ENCODE peak calls at places on chromosomes 3 and 15, in five cellular contexts. E, W, B, D and T are unnamed samples.

GRCh38 chr3:130729154-130729553 is 17.5 kb downstream of the PIK3R4 start:
- DNase-seq in E (no peak), W (no peak), B (no peak), D (no peak), T (no peak)

GRCh38 chr3:24377218-24377993 is 117.2 kb downstream of the THRB start:
- DNase-seq in E (no peak), W (no peak), B (peak), D (no peak), T (no peak)

GRCh38 chr3:125378762-125379161 is 3.6 kb upstream of the ZNF148 start:
- DNase-seq in E (no peak), W (no peak), B (no peak), D (no peak), T (no peak)

GRCh38 chr3:38421679-38422336 is 31.9 kb upstream of the ACVR2B start:
- DNase-seq in E (no peak), W (no peak), B (no peak), D (no peak), T (no peak)

GRCh38 chr15:40843885-40844542 is at the start of gene SPINT1:
- DNase-seq in E (no peak), W (no peak), B (no peak), D (peak), T (no peak)

GRCh38 chr3:101070260-101071121 is 77.3 kb upstream of the ABI3BP start:
- DNase-seq in E (peak), W (no peak), B (no peak), D (peak), T (peak)

GRCh38 chr3:148625145-148625736 is 72.5 kb upstream of the AGTR1 start:
- DNase-seq in E (no peak), W (no peak), B (no peak), D (no peak), T (no peak)

GRCh38 chr3:15682766-15683165 is 81.2 kb downstream of the BTD start:
- DNase-seq in E (no peak), W (no peak), B (no peak), D (no peak), T (no peak)

GRCh38 chr15:79513916-79514315 is 81.8 kb downstream of the MINAR1 start:
- DNase-seq in E (no peak), W (no peak), B (no peak), D (peak), T (no peak)

GRCh38 chr3:99023590-99024192 is 122.2 kb upstream of the DCBLD2 start:
- DNase-seq in E (no peak), W (peak), B (no peak), D (peak), T (peak)

GRCh38 chr15:42100021-42100800 is 5.8 kb upstream of the PLA2G4D start:
- DNase-seq in E (no peak), W (no peak), B (no peak), D (no peak), T (no peak)

GRCh38 chr15:26656080-26656479 is 116.8 kb downstream of the GABRB3 start:
- DNase-seq in E (no peak), W (no peak), B (no peak), D (no peak), T (no peak)

GRCh38 chr3:128210711-128211110 is 57.4 kb downstream of the EEFSEC start:
- DNase-seq in E (no peak), W (no peak), B (no peak), D (no peak), T (no peak)

GRCh38 chr15:94225616-94226015 is 5.7 kb upstream of the MCTP2 start:
- DNase-seq in E (no peak), W (no peak), B (no peak), D (no peak), T (no peak)

GRCh38 chr15:96916750-96917149 is 586.2 kb downstream of the NR2F2 start:
- DNase-seq in E (no peak), W (no peak), B (no peak), D (no peak), T (no peak)

GRCh38 chr3:144496116-144496835 is 524.7 kb downstream of the DIPK2A start:
- DNase-seq in E (no peak), W (no peak), B (no peak), D (no peak), T (no peak)

GRCh38 chr3:169787791-169788190 is 14.6 kb downstream of the MYNN start:
- DNase-seq in E (no peak), W (no peak), B (no peak), D (no peak), T (no peak)

GRCh38 chr15:84773716-84774115 is 25.3 kb downstream of the ZNF592 start:
- DNase-seq in E (no peak), W (no peak), B (no peak), D (no peak), T (no peak)

GRCh38 chr15:40828447-40829036 is at the start of gene PPP1R14D:
- DNase-seq in E (no peak), W (no peak), B (no peak), D (no peak), T (no peak)

GRCh38 chr3:77426531-77426930 is 386.6 kb downstream of the ROBO2 start:
- DNase-seq in E (no peak), W (no peak), B (no peak), D (no peak), T (no peak)

GRCh38 chr15:69060744-69061143 is 46.2 kb downstream of the NOX5 start:
- DNase-seq in E (no peak), W (no peak), B (no peak), D (no peak), T (no peak)

GRCh38 chr3:39021465-39022274 is 30.1 kb downstream of the SCN11A start:
- DNase-seq in E (no peak), W (no peak), B (no peak), D (peak), T (no peak)

GRCh38 chr3:41200669-41201021 is 1.3 kb downstream of the CTNNB1 start:
- DNase-seq in E (peak), W (no peak), B (peak), D (no peak), T (peak)

GRCh38 chr15:58701376-58701775 is 48.1 kb downstream of the ADAM10 start:
- DNase-seq in E (no peak), W (no peak), B (no peak), D (no peak), T (no peak)

GRCh38 chr15:66734961-66735908 is 33.2 kb downstream of the SMAD6 start:
- DNase-seq in E (no peak), W (no peak), B (no peak), D (no peak), T (no peak)

GRCh38 chr15:71091601-71092000 is 23.7 kb upstream of the THSD4 start:
- DNase-seq in E (no peak), W (no peak), B (no peak), D (no peak), T (no peak)

GRCh38 chr3:59821274-59821673 is 771.4 kb upstream of the CFAP20DC start:
- DNase-seq in E (no peak), W (no peak), B (no peak), D (no peak), T (no peak)

GRCh38 chr3:4351164-4351855 is 48.1 kb downstream of the SETMAR start:
- DNase-seq in E (no peak), W (no peak), B (no peak), D (peak), T (no peak)

GRCh38 chr15:59105839-59106238 is 893 bp downstream of the CCNB2 start:
- DNase-seq in E (no peak), W (peak), B (no peak), D (no peak), T (no peak)

GRCh38 chr15:68223171-68223570 is 6.4 kb downstream of the CLN6 start:
- DNase-seq in E (no peak), W (no peak), B (no peak), D (peak), T (no peak)

GRCh38 chr15:99015677-99016568 is 8.3 kb upstream of the PGPEP1L start:
- DNase-seq in E (no peak), W (no peak), B (no peak), D (no peak), T (peak)

GRCh38 chr3:170876537-170876936 is 6.5 kb upstream of the RPL22L1 start:
- DNase-seq in E (no peak), W (no peak), B (no peak), D (no peak), T (no peak)

GRCh38 chr15:40511093-40511471 is 40.3 kb downstream of the CHST14 start:
- DNase-seq in E (no peak), W (no peak), B (no peak), D (no peak), T (no peak)

GRCh38 chr3:151816091-151816604 is 2.2 kb downstream of the AADAC start:
- DNase-seq in E (no peak), W (peak), B (no peak), D (no peak), T (no peak)

GRCh38 chr3:53269888-53270880 is 14.4 kb upstream of the TKT start:
- DNase-seq in E (peak), W (peak), B (peak), D (peak), T (peak)
- TF ChIP-seq CTCF in E (peak), W (no peak), B (no peak), D (no peak), T (no peak)

GRCh38 chr3:12896206-12896697 is 54.9 kb upstream of the RPL32 start:
- DNase-seq in E (no peak), W (no peak), B (no peak), D (no peak), T (no peak)
- TF ChIP-seq CTCF in E (peak), W (no peak), B (peak), D (peak), T (no peak)

GRCh38 chr3:157120071-157120892 is 39.7 kb downstream of the CCNL1 start:
- DNase-seq in E (no peak), W (no peak), B (no peak), D (no peak), T (no peak)
- TF ChIP-seq CTCF in E (no peak), W (no peak), B (no peak), D (no peak), T (no peak)

DNA sequence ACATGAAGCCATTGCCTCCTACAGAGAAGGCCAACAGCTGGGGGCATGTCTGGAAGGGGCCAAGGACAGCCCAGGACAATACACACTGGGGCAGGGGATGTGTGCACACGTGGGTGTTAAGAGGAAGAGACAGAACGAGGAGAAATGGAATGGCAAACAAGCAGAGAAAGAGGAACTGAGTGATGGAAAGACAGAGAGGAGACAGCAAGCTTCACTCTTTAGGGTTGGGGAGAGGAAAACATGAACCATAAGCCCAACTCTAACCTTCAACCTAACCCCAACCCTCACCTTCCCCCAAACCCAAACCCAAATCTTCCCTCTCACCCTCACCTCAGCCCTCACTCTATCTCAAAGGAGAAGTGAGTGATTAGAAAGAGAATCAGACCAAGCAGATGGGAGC is 11.9 kb upstream of the PARL start:
- DNase-seq in E (no peak), W (no peak), B (no peak), D (no peak), T (no peak)
- TF ChIP-seq CTCF in E (no peak), W (no peak), B (no peak), D (no peak), T (no peak)

GRCh38 chr3:182138388-182138787 is 426.7 kb downstream of the SOX2 start:
- DNase-seq in E (no peak), W (no peak), B (no peak), D (no peak), T (no peak)

GRCh38 chr3:182136008-182136910 is 424.5 kb downstream of the SOX2 start:
- DNase-seq in E (no peak), W (peak), B (no peak), D (no peak), T (no peak)

GRCh38 chr3:182143903-182144302 is 432.2 kb downstream of the SOX2 start:
- DNase-seq in E (no peak), W (no peak), B (no peak), D (no peak), T (no peak)

GRCh38 chr3:182142928-182143327 is 431.2 kb downstream of the SOX2 start:
- DNase-seq in E (no peak), W (no peak), B (no peak), D (no peak), T (no peak)

DNA sequence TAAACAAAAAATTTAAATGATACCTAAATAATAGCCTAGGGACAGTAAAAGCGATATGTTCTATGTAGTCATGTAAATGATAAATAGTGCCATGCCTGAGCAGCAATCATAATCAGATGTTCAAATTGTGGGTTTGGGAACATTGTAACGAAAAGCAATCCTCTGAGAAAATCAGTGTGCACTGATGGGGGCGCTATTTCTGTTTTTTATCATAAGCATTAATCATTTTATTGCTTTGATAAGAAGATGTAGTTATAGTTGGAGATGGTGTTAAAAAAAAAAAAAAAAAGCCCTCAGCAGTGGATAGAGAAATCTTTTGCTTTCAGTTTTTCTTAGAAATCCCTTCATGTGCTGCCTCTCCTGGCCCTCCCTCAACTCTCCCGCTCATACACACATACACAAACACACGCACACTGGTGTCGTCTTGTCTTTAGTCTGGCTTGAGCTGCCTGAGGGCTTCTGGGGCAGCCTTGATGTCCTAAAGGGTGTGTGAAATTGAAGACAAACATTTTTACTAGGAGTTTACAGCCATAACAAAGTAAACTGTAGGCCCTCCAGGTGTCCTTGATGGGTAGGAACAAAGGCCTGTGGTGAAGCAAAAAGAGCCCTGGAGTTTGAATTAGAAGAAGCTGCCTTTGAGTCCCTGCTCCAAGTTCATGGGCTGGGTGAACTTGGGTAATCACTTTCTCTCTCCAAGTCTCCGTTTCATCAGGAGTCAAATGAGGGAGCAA is 428.1 kb downstream of the SOX2 start:
- DNase-seq in E (no peak), W (no peak), B (no peak), D (no peak), T (no peak)
- TF ChIP-seq CTCF in E (no peak), W (no peak), B (no peak), D (no peak), T (peak)

GRCh38 chr3:159583662-159584061 is 405.0 kb upstream of the IL12A start:
- DNase-seq in E (no peak), W (no peak), B (no peak), D (no peak), T (no peak)

GRCh38 chr3:159586587-159587202 is 401.9 kb upstream of the IL12A start:
- DNase-seq in E (no peak), W (peak), B (no peak), D (no peak), T (peak)
- TF ChIP-seq CTCF in E (peak), W (peak), B (no peak), D (no peak), T (peak)

DNA sequence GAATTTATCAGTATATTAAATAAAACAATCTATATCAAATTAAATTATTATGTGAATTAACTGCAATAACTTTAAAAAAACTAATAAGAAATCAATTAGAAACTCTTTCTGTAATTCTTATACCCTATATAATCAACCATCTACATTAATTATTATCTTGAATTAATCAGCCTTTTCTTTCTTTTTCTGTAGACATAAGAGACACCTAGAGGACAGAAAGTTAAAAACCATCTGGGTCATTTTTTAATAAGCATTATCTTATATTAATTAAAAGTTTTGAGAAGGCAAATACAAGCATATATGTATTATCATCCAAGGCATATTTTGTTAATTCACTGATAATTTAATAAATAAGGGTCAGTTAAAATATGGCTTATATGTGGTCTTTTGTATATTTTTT is 24.2 kb upstream of the SLC25A26 start:
- DNase-seq in E (no peak), W (no peak), B (no peak), D (no peak), T (no peak)
- TF ChIP-seq CTCF in E (peak), W (peak), B (no peak), D (no peak), T (no peak)